ENCODE peak calls at places on chromosomes 4 and X, in eight cellular contexts. C is GM13977, F is RPMI8226, K is posterior cingulate gyrus, O is nephron progenitor cell, V is kidney glomerular epithelial cell, L is endothelial cell, J is lower lobe of right lung. A is an unnamed sample.
A peak's percentile ranks its signal among the peaks of the same experiment; 100 is the strongest.

GRCh38 chrX:129553619-129554288 is 13.7 kb downstream of the OCRL start:
- DNase-seq in C (peak; percentile 31), F (peak; percentile 78), K (no peak), O (no peak), V (no peak), L (no peak), J (no peak), A (no peak)

GRCh38 chr4:34183916-34184315 is 2060.4 kb downstream of the ARAP2 start:
- DNase-seq in C (no peak), F (no peak), K (no peak), O (no peak), V (no peak), L (no peak), J (no peak), A (no peak)

GRCh38 chrX:56066016-56066415 is 166.1 kb upstream of the KLF8 start:
- DNase-seq in C (no peak), F (peak; percentile 75), K (no peak), O (no peak), V (no peak), L (no peak), J (no peak), A (no peak)

GRCh38 chrX:42732506-42732905 is 45.5 kb downstream of the PPP1R2C start:
- DNase-seq in C (no peak), F (no peak), K (no peak), O (no peak), V (no peak), L (no peak), J (no peak), A (no peak)

GRCh38 chr4:95847908-95848468 is 8.1 kb downstream of the PDHA2 start:
- DNase-seq in C (no peak), F (no peak), K (no peak), O (no peak), V (no peak), L (no peak), J (no peak), A (no peak)

GRCh38 chr4:183986645-183987528 is 81.8 kb downstream of the STOX2 start:
- DNase-seq in C (no peak), F (no peak), K (no peak), O (no peak), V (no peak), L (no peak), J (no peak), A (no peak)

GRCh38 chrX:37060999-37061398 is 52.8 kb downstream of the FAM47C start:
- DNase-seq in C (peak; percentile 18), F (peak; percentile 50), K (no peak), O (peak; percentile 15), V (peak; percentile 38), L (peak; percentile 43), J (no peak), A (no peak)

GRCh38 chr4:140097572-140097971 is 56.4 kb downstream of the MAML3 start:
- DNase-seq in C (no peak), F (no peak), K (no peak), O (no peak), V (no peak), L (no peak), J (no peak), A (no peak)

GRCh38 chr4:37727635-37728034 is 41.5 kb upstream of the RELL1 start:
- DNase-seq in C (no peak), F (no peak), K (no peak), O (no peak), V (no peak), L (no peak), J (no peak), A (no peak)

GRCh38 chr4:121653214-121653613 is 43.6 kb downstream of the ANXA5 start:
- DNase-seq in C (no peak), F (no peak), K (no peak), O (no peak), V (no peak), L (no peak), J (no peak), A (no peak)

GRCh38 chr4:121900132-121900983 is 30.1 kb upstream of the BBS7 start:
- DNase-seq in C (peak; percentile 24), F (peak; percentile 48), K (no peak), O (peak; percentile 56), V (peak; percentile 34), L (peak; percentile 59), J (no peak), A (peak; percentile 40)

GRCh38 chr4:56512166-56512565 is 6.6 kb downstream of the ARL9 start:
- DNase-seq in C (no peak), F (no peak), K (no peak), O (no peak), V (no peak), L (no peak), J (no peak), A (no peak)